ENCODE peak calls at places on chromosomes 16 and 17, in six cellular contexts. K is H1, R is GM12878, U is SK-N-SH, Y is HCT116, H is HepG2. G is an unnamed sample.

GRCh38 chr16:53053967-53054669 is 673 bp upstream of the CHD9 start:
- DNase-seq in R (no peak), Y (no peak), H (peak), U (peak), K (no peak), G (peak)

GRCh38 chr17:10757067-10757466 is 27.2 kb upstream of the TMEM220 start:
- DNase-seq in U (peak), K (no peak), R (no peak), Y (no peak), H (peak), G (no peak)

GRCh38 chr17:78196712-78197111 is 9.6 kb downstream of the AFMID start:
- DNase-seq in Y (no peak), U (no peak), R (no peak), H (no peak), K (no peak), G (no peak)

GRCh38 chr16:27820646-27821345 is 242.7 kb downstream of the GSG1L start:
- DNase-seq in U (no peak), Y (no peak), K (no peak), R (no peak), H (no peak), G (no peak)

GRCh38 chr17:2194778-2195417 is 108.7 kb downstream of the SMG6 start:
- DNase-seq in R (no peak), Y (no peak), H (no peak), K (peak), U (no peak), G (no peak)

GRCh38 chr17:19304209-19304608 is 58.3 kb downstream of the B9D1 start:
- DNase-seq in K (no peak), U (no peak), Y (no peak), R (no peak), H (peak), G (no peak)

GRCh38 chr17:61011269-61011668 is 333.6 kb downstream of the BCAS3 start:
- DNase-seq in K (no peak), R (no peak), H (no peak), U (no peak), Y (no peak), G (no peak)

GRCh38 chr16:14013571-14014283 is 57.4 kb upstream of the MRTFB start:
- DNase-seq in U (peak), H (peak), Y (no peak), R (no peak), K (no peak), G (no peak)

GRCh38 chr17:64574646-64575045 is 67.9 kb downstream of the CEP95 start:
- DNase-seq in R (no peak), Y (no peak), U (no peak), H (no peak), K (no peak), G (no peak)

GRCh38 chr16:75311383-75311938 is 60.0 kb upstream of the BCAR1 start:
- DNase-seq in K (no peak), H (no peak), R (no peak), U (no peak), Y (no peak), G (no peak)

GRCh38 chr17:9421525-9421924 is 154.1 kb downstream of the STX8 start:
- DNase-seq in U (no peak), Y (no peak), H (no peak), R (no peak), K (no peak), G (no peak)

GRCh38 chr17:82051776-82052637 is at the start of the genes GPS1 and RFNG:
- DNase-seq in R (no peak), K (no peak), H (peak), Y (no peak), U (peak), G (peak)

GRCh38 chr17:59846391-59847165 is 46.2 kb downstream of the TUBD1 start:
- DNase-seq in U (no peak), K (no peak), Y (peak), R (peak), H (peak), G (peak)

GRCh38 chr16:82192665-82193064 is 22.6 kb upstream of the MPHOSPH6 start:
- DNase-seq in H (no peak), U (no peak), R (no peak), K (no peak), Y (no peak), G (no peak)

GRCh38 chr17:58506354-58507080 is 7.9 kb downstream of the MTMR4 start:
- DNase-seq in H (no peak), K (no peak), Y (no peak), U (no peak), R (no peak), G (no peak)

GRCh38 chr17:36124879-36125824 is 21.5 kb downstream of the CCL4 start:
- DNase-seq in K (no peak), Y (peak), H (no peak), R (no peak), U (no peak), G (no peak)

GRCh38 chr17:41486809-41487530 is 2.7 kb downstream of the KRT36 start:
- DNase-seq in H (peak), U (peak), K (peak), R (no peak), Y (no peak), G (no peak)

GRCh38 chr17:76586741-76587487 is 1.3 kb upstream of the ST6GALNAC2 start:
- DNase-seq in K (no peak), R (no peak), Y (no peak), H (no peak), U (peak), G (no peak)

GRCh38 chr16:47029724-47030123 is 56.2 kb upstream of the DNAJA2 start:
- DNase-seq in U (no peak), H (no peak), R (no peak), K (no peak), Y (no peak), G (no peak)

GRCh38 chr16:27685802-27686201 is 135.9 kb downstream of the KATNIP start:
- DNase-seq in K (no peak), Y (no peak), H (no peak), R (no peak), U (no peak), G (no peak)

GRCh38 chr17:36844601-36845000 is 92.7 kb upstream of the LHX1 start:
- DNase-seq in Y (no peak), K (no peak), U (no peak), H (no peak), R (no peak), G (no peak)

GRCh38 chr16:65154321-65154720 is 32.5 kb upstream of the CDH11 start:
- DNase-seq in K (peak), R (no peak), H (no peak), Y (no peak), U (no peak), G (no peak)

GRCh38 chr16:46903255-46903905 is 19.2 kb downstream of the GPT2 start:
- DNase-seq in Y (no peak), H (no peak), K (no peak), U (no peak), R (no peak), G (no peak)

GRCh38 chr17:40307001-40307690 is 1.8 kb upstream of the RARA start:
- DNase-seq in K (no peak), Y (no peak), H (no peak), U (peak), R (no peak), G (peak)

GRCh38 chr17:59378621-59379194 is 47.3 kb downstream of the YPEL2 start:
- DNase-seq in U (no peak), Y (no peak), R (no peak), K (no peak), H (no peak), G (no peak)

GRCh38 chr16:77570574-77570973 is 135.7 kb upstream of the ADAMTS18 start:
- DNase-seq in U (no peak), H (no peak), K (no peak), R (no peak), Y (no peak), G (no peak)

GRCh38 chr16:54066451-54067056 is 220.0 kb downstream of the IRX3 start:
- DNase-seq in K (no peak), U (no peak), R (no peak), Y (no peak), H (peak), G (no peak)

GRCh38 chr17:65593092-65593869 is 31.8 kb upstream of the AXIN2 start:
- DNase-seq in U (no peak), Y (no peak), K (no peak), H (peak), R (no peak), G (no peak)

GRCh38 chr17:65595071-65595655 is 33.7 kb upstream of the AXIN2 start:
- DNase-seq in H (no peak), K (no peak), R (no peak), U (no peak), Y (no peak), G (no peak)

GRCh38 chr17:65594585-65594940 is 33.1 kb upstream of the AXIN2 start:
- DNase-seq in U (no peak), H (no peak), Y (no peak), K (no peak), R (no peak), G (no peak)

GRCh38 chr17:65592131-65592965 is 30.9 kb upstream of the AXIN2 start:
- DNase-seq in K (no peak), H (peak), R (no peak), Y (no peak), U (no peak), G (no peak)

GRCh38 chr17:65593870-65594584 is 32.6 kb upstream of the AXIN2 start:
- DNase-seq in R (no peak), Y (no peak), K (no peak), H (no peak), U (no peak), G (no peak)
- TF ChIP-seq JUND in R (no peak), Y (no peak), K (no peak), H (no peak), U (no peak), G (no peak)

GRCh38 chr17:7292729-7293128 is 1.7 kb downstream of the YBX2 start:
- DNase-seq in K (no peak), H (no peak), Y (no peak), R (no peak), U (peak), G (no peak)
- TF ChIP-seq JUND in K (no peak), H (no peak), Y (no peak), R (no peak), U (no peak), G (no peak)

GRCh38 chr16:30662449-30662848 is 4.2 kb downstream of the FBRS start:
- DNase-seq in K (no peak), R (no peak), U (no peak), H (no peak), Y (no peak), G (no peak)

GRCh38 chr16:30663038-30663437 is 4.8 kb downstream of the FBRS start:
- DNase-seq in H (no peak), K (no peak), U (no peak), R (no peak), Y (no peak), G (no peak)

GRCh38 chr16:30658731-30659506 is 688 bp downstream of the FBRS start:
- DNase-seq in U (peak), Y (peak), H (peak), K (peak), R (peak), G (peak)

GRCh38 chr16:30659507-30660423 is 1.5 kb downstream of the FBRS start:
- DNase-seq in K (no peak), H (no peak), R (no peak), U (peak), Y (no peak), G (peak)

GRCh38 chr16:30660424-30661251 is 2.4 kb downstream of the FBRS start:
- DNase-seq in U (no peak), Y (no peak), H (no peak), K (no peak), R (no peak), G (no peak)
- TF ChIP-seq JUND in U (no peak), Y (no peak), H (no peak), K (no peak), R (no peak), G (no peak)

DNA sequence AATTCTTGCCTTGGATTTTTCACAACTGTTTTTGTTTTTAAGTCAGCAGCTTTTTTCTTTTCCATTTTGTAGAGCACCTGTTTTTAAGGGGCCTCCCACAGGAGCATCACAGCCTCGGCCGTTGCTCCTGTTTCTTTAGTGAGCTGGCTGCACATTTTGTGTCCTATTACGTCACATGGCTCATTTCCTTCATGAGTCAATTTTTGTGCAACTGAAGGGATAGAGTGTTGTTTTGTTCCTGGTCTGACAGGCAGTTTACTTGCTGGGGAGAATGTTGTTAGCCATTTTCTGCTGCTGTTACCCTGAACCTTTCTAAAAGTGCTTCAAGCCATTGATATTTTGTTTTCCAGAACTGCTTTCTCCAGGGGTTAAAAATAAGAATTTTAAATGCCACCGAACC is 45.0 kb upstream of the CRISPLD2 start:
- DNase-seq in K (no peak), Y (no peak), R (no peak), H (no peak), U (no peak), G (no peak)
- TF ChIP-seq JUND in K (no peak), Y (no peak), R (no peak), H (no peak), U (no peak), G (no peak)

DNA sequence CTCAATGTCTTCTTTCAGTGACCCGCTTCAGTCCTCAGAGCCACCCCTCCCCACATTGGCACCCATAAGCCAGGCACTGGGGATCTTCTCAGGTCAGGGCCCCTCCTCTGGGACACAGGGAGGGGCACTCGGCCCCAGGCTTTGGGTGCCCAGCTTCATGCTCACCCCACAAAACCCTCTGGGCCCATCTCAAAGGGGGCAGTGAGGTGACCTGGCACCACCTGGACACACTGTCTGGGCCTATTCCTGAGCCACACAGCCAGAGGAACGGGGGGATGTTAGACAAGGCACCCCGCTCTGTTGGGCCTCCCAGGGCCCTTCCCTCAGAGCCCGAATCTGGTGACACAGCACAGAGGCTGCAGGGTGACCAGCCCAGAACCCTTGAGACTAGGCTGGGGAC is 36.1 kb downstream of the TNFRSF13B start:
- DNase-seq in R (no peak), U (no peak), H (no peak), Y (no peak), K (no peak), G (no peak)
- TF ChIP-seq JUND in R (no peak), U (no peak), H (no peak), Y (no peak), K (no peak), G (no peak)